ENCODE peak calls at places on chromosomes 7 and 10, in four cellular contexts. S, G, Z and M are unnamed samples.

GRCh38 chr7:26681819-26682418 is 182.5 kb downstream of the SKAP2 start:
- DNase-seq in Z (peak), S (peak), G (peak), M (no peak)

GRCh38 chr10:22386396-22386928 is 41.2 kb downstream of the SPAG6 start:
- DNase-seq in S (no peak), Z (no peak), G (no peak), M (no peak)

GRCh38 chr7:16657656-16658279 is 11.8 kb downstream of the BZW2 start:
- DNase-seq in G (peak), S (peak), Z (peak), M (no peak)

GRCh38 chr10:32189400-32190084 is 133.3 kb upstream of the KIF5B start:
- DNase-seq in S (peak), Z (peak), G (peak), M (peak)

GRCh38 chr10:68668972-68669371 is 52.1 kb upstream of the CCAR1 start:
- DNase-seq in Z (no peak), G (no peak), S (no peak), M (no peak)

GRCh38 chr7:12685550-12685949 is 1.9 kb upstream of the ARL4A start:
- DNase-seq in Z (peak), S (peak), G (peak), M (peak)

GRCh38 chr10:114281461-114281860 is 42.4 kb downstream of the VWA2 start:
- DNase-seq in G (no peak), Z (no peak), S (no peak), M (no peak)

GRCh38 chr10:52423369-52423768 is 109.3 kb downstream of the DKK1 start:
- DNase-seq in S (peak), G (no peak), Z (peak), M (no peak)

GRCh38 chr10:126017961-126018560 is 121.7 kb downstream of the FANK1 start:
- DNase-seq in S (peak), G (peak), Z (peak), M (no peak)

GRCh38 chr7:50678586-50678985 is 104.1 kb downstream of the GRB10 start:
- DNase-seq in G (no peak), S (no peak), Z (no peak), M (no peak)

GRCh38 chr10:22427101-22427500 is 81.8 kb downstream of the SPAG6 start:
- DNase-seq in S (no peak), G (peak), Z (peak), M (no peak)

GRCh38 chr7:93943816-93944540 is 22.4 kb downstream of the GNG11 start:
- DNase-seq in Z (no peak), S (no peak), G (no peak), M (no peak)

GRCh38 chr7:94391716-94392390 is 2.8 kb upstream of the COL1A2 start:
- DNase-seq in Z (no peak), S (peak), G (peak), M (no peak)

GRCh38 chr7:48083114-48083830 is 5.8 kb upstream of the UPP1 start:
- DNase-seq in G (peak), Z (peak), S (peak), M (no peak)

GRCh38 chr7:101595766-101596537 is 33.1 kb downstream of the MYL10 start:
- DNase-seq in Z (no peak), S (no peak), G (no peak), M (no peak)

GRCh38 chr7:65509368-65510186 is 135.9 kb downstream of the ZNF92 start:
- DNase-seq in G (no peak), S (no peak), Z (no peak), M (no peak)

GRCh38 chr10:100446130-100446761 is 16.6 kb upstream of the WNT8B start:
- DNase-seq in G (no peak), S (no peak), Z (no peak), M (no peak)

GRCh38 chr10:48452879-48453412 is 146.5 kb downstream of the MAPK8 start:
- DNase-seq in S (no peak), G (no peak), Z (no peak), M (no peak)

GRCh38 chr7:14048889-14049288 is 59.4 kb upstream of the ETV1 start:
- DNase-seq in S (peak), Z (peak), G (no peak), M (no peak)

GRCh38 chr7:140080919-140081318 is 18.2 kb upstream of the PARP12 start:
- DNase-seq in S (no peak), G (no peak), Z (no peak), M (no peak)

GRCh38 chr10:60975716-60976115 is 31.7 kb upstream of the RHOBTB1 start:
- DNase-seq in S (no peak), G (no peak), Z (no peak), M (no peak)

GRCh38 chr7:105448181-105448580 is 59.5 kb upstream of the SRPK2 start:
- DNase-seq in G (no peak), Z (no peak), S (no peak), M (no peak)

GRCh38 chr7:36459236-36459960 is 69.7 kb downstream of the ANLN start:
- DNase-seq in Z (no peak), S (no peak), G (no peak), M (no peak)

GRCh38 chr10:17214991-17215781 is 12.9 kb upstream of the VIM start:
- DNase-seq in S (peak), G (peak), Z (peak), M (no peak)

GRCh38 chr7:41501016-41501415 is 201.9 kb downstream of the INHBA start:
- DNase-seq in G (peak), Z (no peak), S (no peak), M (no peak)

GRCh38 chr10:108303149-108303548 is 1138.6 kb upstream of the SORCS1 start:
- DNase-seq in G (no peak), S (no peak), Z (peak), M (no peak)

GRCh38 chr10:94012834-94013830 is 19.4 kb downstream of the PLCE1 start:
- DNase-seq in Z (no peak), G (no peak), S (no peak), M (no peak)

GRCh38 chr7:154744226-154744860 is 258.6 kb downstream of the PAXIP1 start:
- DNase-seq in Z (peak), S (peak), G (no peak), M (peak)

GRCh38 chr10:73218466-73219191 is 28.4 kb downstream of the DNAJC9 start:
- DNase-seq in Z (peak), S (peak), G (peak), M (no peak)

GRCh38 chr10:6689036-6689435 is 109.0 kb upstream of the PRKCQ start:
- DNase-seq in G (peak), Z (peak), S (no peak), M (no peak)

DNA sequence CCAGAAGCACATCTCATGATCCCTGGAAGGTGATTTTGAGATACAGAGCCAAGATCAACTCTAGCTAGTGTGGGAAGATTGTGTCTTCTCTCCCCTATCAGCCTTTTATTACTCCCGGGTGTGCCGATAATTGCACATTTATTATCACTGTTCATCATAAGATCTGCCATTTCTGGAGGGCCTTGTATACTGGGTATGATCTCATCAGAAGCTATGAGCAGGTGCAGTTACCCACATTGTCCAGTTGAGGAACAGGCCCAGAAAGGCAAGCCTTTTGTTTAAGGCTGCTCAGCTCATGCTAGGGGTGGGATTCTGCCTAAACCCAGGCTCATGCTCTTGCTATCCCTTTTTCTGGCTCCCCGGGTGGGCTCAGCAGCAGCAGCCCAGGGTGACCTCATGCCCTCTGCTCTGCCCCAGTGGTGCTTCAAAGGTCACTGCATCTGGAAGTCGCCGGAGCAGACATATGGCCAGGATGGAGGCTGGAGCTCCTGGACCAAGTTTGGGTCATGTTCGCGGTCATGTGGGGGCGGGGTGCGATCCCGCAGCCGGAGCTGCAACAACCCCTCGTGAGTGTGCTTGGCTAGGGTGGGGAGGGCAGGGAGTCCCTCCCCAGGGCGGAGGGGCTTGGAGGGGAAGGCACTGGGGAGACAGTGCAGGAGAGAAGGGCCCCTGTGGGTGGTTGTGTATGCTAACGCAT is 46.6 kb downstream of the TBATA start:
- DNase-seq in S (no peak), G (no peak), Z (no peak), M (no peak)
- TF ChIP-seq CTCF in S (peak), G (peak), Z (peak), M (peak)

GRCh38 chr7:42700376-42701327 is 211.2 kb downstream of the C7orf25 start:
- DNase-seq in Z (no peak), G (no peak), S (no peak), M (no peak)
- TF ChIP-seq CTCF in Z (no peak), G (no peak), S (peak), M (no peak)

GRCh38 chr7:118169146-118169545 is 14.8 kb upstream of the LSM8 start:
- DNase-seq in S (peak), Z (no peak), G (no peak), M (no peak)
- TF ChIP-seq CTCF in S (peak), Z (peak), G (peak), M (peak)

GRCh38 chr10:35329520-35329919 is 6.8 kb upstream of the CCNY start:
- DNase-seq in S (no peak), Z (no peak), G (no peak), M (no peak)
- TF ChIP-seq CTCF in S (no peak), Z (no peak), G (no peak), M (no peak)

GRCh38 chr10:70084189-70084588 is 31.5 kb downstream of the MACROH2A2 start:
- DNase-seq in S (peak), G (no peak), Z (no peak), M (no peak)
- TF ChIP-seq CTCF in S (peak), G (no peak), Z (peak), M (no peak)

GRCh38 chr10:124250506-124250905 is 157.1 kb upstream of the CHST15 start:
- DNase-seq in G (no peak), S (no peak), Z (no peak), M (no peak)

GRCh38 chr10:124248056-124248455 is 154.7 kb upstream of the CHST15 start:
- DNase-seq in Z (no peak), G (no peak), S (no peak), M (no peak)

GRCh38 chr10:124249812-124250432 is 156.5 kb upstream of the CHST15 start:
- DNase-seq in S (peak), Z (peak), G (no peak), M (no peak)

GRCh38 chr10:124249196-124249595 is 155.8 kb upstream of the CHST15 start:
- DNase-seq in G (no peak), Z (no peak), S (no peak), M (no peak)

DNA sequence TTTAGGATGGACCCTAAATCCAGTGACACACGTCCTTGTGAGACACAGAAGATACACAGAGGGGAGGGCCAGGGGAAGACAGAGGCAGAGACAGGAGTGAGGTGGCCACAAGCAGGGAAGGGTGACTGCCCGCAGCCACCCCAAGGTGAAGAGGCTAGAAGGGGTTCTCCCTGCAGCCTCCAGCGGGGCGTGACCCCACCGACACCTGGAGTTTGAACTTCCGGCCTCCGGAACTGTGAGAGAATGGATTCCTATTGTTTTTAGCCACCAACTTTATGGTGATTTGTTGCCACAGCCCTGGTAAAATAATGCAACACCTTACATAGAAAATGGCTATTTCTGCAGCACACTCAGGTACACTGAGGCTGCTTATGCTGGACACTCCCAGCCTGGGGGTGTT is 155.2 kb upstream of the CHST15 start:
- DNase-seq in G (no peak), Z (no peak), S (no peak), M (no peak)
- TF ChIP-seq CTCF in G (no peak), Z (no peak), S (no peak), M (no peak)

GRCh38 chr7:124839687-124840086 is 74.1 kb upstream of the GPR37 start:
- DNase-seq in S (no peak), Z (no peak), G (no peak), M (no peak)

GRCh38 chr7:124843336-124843735 is 77.7 kb upstream of the GPR37 start:
- DNase-seq in Z (no peak), G (no peak), S (no peak), M (no peak)

DNA sequence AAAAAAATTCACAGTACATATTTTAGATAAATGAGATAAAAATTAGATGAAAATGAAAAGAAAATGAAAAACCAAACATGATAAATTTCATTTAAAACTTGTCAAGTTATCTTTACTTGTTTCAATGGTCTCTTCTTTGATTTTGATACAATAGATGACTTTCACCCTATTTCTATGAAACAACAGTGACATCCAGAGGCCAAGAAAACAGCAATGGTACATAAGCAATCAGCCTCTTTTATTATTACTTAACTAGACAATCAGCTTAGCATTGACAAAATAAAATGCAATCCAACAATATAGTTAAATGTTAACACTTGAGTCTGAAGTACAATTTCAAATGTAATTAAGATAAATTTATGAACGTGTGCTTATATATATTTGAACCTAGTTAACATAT is 74.8 kb upstream of the GPR37 start:
- DNase-seq in Z (peak), G (no peak), S (peak), M (no peak)
- TF ChIP-seq CTCF in Z (peak), G (peak), S (peak), M (peak)

DNA sequence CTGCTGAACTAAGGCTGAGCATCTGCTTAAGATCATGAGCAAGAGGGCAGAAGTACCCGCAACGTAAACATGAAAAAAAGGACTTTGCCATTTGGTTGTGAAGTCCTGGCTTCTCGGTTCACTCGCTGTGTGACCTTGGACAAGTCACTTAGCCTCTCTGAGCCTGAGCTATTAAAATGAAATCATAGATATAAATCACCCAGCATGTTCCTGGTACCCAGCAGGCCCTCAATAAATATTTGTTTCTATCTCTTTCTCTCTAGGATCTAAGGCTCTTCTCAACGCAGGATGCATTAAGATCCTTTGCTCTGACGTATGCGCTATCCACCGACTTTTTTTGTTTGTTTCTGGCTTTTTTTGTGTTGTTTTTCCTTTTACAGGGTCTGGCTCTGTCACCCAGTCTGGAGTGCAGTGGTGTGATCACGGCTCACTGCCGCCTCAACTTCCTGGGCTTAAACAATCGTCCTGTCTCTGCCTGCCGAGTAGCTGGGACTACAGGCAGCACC is 6.7 kb downstream of the HIP1 start:
- DNase-seq in G (no peak), Z (no peak), S (no peak), M (no peak)
- TF ChIP-seq CTCF in G (no peak), Z (no peak), S (no peak), M (no peak)